ENCODE peak calls at places on chromosomes 13 and 19, in seven cellular contexts. One of them, this sample, is unnamed. For H3K4me1, the result is how much of the 10 kb centered on the place peaks cover.

GRCh38 chr13:45889582-45890243 is 38.2 kb upstream of the SIAH3 start:
- DNase-seq in CD8-positive, alpha-beta memory T cell: no peak
- DNase-seq in IMR-90: no peak
- DNase-seq in left lung: no peak
- DNase-seq in Peyer's patch: no peak
- DNase-seq in cardiac muscle cell: no peak
- DNase-seq in pancreas: no peak
- DNase-seq in this sample: no peak

GRCh38 chr13:106417467-106418110 is 117.9 kb downstream of the EFNB2 start:
- DNase-seq in CD8-positive, alpha-beta memory T cell: no peak
- DNase-seq in IMR-90: no peak
- DNase-seq in left lung: no peak
- DNase-seq in Peyer's patch: no peak
- DNase-seq in cardiac muscle cell: no peak
- DNase-seq in pancreas: no peak
- DNase-seq in this sample: no peak

GRCh38 chr19:41422456-41422855 is 4.7 kb downstream of the B3GNT8 start:
- DNase-seq in CD8-positive, alpha-beta memory T cell: no peak
- DNase-seq in IMR-90: no peak
- DNase-seq in left lung: no peak
- DNase-seq in Peyer's patch: no peak
- DNase-seq in cardiac muscle cell: no peak
- DNase-seq in pancreas: no peak
- DNase-seq in this sample: no peak

GRCh38 chr13:50969691-50970090 is 60.1 kb downstream of the RNASEH2B start:
- DNase-seq in CD8-positive, alpha-beta memory T cell: no peak
- DNase-seq in IMR-90: no peak
- DNase-seq in left lung: no peak
- DNase-seq in Peyer's patch: no peak
- DNase-seq in cardiac muscle cell: peak
- DNase-seq in pancreas: no peak
- DNase-seq in this sample: no peak

GRCh38 chr19:1270168-1270853 is 1.2 kb downstream of the CIRBP start:
- DNase-seq in CD8-positive, alpha-beta memory T cell: no peak
- DNase-seq in IMR-90: no peak
- DNase-seq in left lung: no peak
- DNase-seq in Peyer's patch: no peak
- DNase-seq in cardiac muscle cell: no peak
- DNase-seq in pancreas: no peak
- DNase-seq in this sample: no peak

GRCh38 chr13:33322474-33322827 is 36.9 kb upstream of the STARD13 start:
- DNase-seq in CD8-positive, alpha-beta memory T cell: no peak
- DNase-seq in IMR-90: peak
- DNase-seq in left lung: no peak
- DNase-seq in Peyer's patch: no peak
- DNase-seq in cardiac muscle cell: no peak
- DNase-seq in pancreas: no peak
- DNase-seq in this sample: peak

GRCh38 chr13:93758575-93758974 is 532.0 kb downstream of the GPC6 start:
- DNase-seq in CD8-positive, alpha-beta memory T cell: no peak
- DNase-seq in IMR-90: peak
- DNase-seq in left lung: no peak
- DNase-seq in Peyer's patch: no peak
- DNase-seq in cardiac muscle cell: no peak
- DNase-seq in pancreas: no peak
- DNase-seq in this sample: no peak

GRCh38 chr13:45823583-45823982 is 28.0 kb downstream of the SIAH3 start:
- DNase-seq in CD8-positive, alpha-beta memory T cell: no peak
- DNase-seq in IMR-90: no peak
- DNase-seq in left lung: no peak
- DNase-seq in Peyer's patch: no peak
- DNase-seq in cardiac muscle cell: peak
- DNase-seq in pancreas: no peak
- DNase-seq in this sample: no peak

GRCh38 chr13:41458939-41459753 is 1.8 kb downstream of the RGCC start:
- DNase-seq in CD8-positive, alpha-beta memory T cell: peak
- DNase-seq in IMR-90: peak
- DNase-seq in left lung: no peak
- DNase-seq in Peyer's patch: peak
- DNase-seq in cardiac muscle cell: peak
- DNase-seq in pancreas: peak
- DNase-seq in this sample: no peak

GRCh38 chr19:43425567-43426392 is 11.1 kb downstream of the TEX101 start:
- DNase-seq in CD8-positive, alpha-beta memory T cell: no peak
- DNase-seq in IMR-90: peak
- DNase-seq in left lung: no peak
- DNase-seq in Peyer's patch: no peak
- DNase-seq in cardiac muscle cell: peak
- DNase-seq in pancreas: peak
- DNase-seq in this sample: no peak

GRCh38 chr19:20278342-20278741 is 111.3 kb downstream of the ZNF486 start:
- DNase-seq in CD8-positive, alpha-beta memory T cell: peak
- DNase-seq in IMR-90: no peak
- DNase-seq in left lung: no peak
- DNase-seq in Peyer's patch: peak
- DNase-seq in cardiac muscle cell: no peak
- DNase-seq in pancreas: no peak
- DNase-seq in this sample: no peak

GRCh38 chr19:17327068-17327653 is 7.5 kb downstream of the ANO8 start:
- DNase-seq in CD8-positive, alpha-beta memory T cell: no peak
- DNase-seq in IMR-90: no peak
- DNase-seq in left lung: no peak
- DNase-seq in Peyer's patch: no peak
- DNase-seq in cardiac muscle cell: no peak
- DNase-seq in pancreas: no peak
- DNase-seq in this sample: no peak

GRCh38 chr19:17325133-17325532 is 9.5 kb downstream of the ANO8 start:
- DNase-seq in CD8-positive, alpha-beta memory T cell: no peak
- DNase-seq in IMR-90: no peak
- DNase-seq in left lung: no peak
- DNase-seq in Peyer's patch: no peak
- DNase-seq in cardiac muscle cell: no peak
- DNase-seq in pancreas: no peak
- DNase-seq in this sample: no peak

GRCh38 chr19:17327654-17328516 is 6.8 kb downstream of the ANO8 start:
- DNase-seq in CD8-positive, alpha-beta memory T cell: peak
- DNase-seq in IMR-90: no peak
- DNase-seq in left lung: peak
- DNase-seq in Peyer's patch: peak
- DNase-seq in cardiac muscle cell: peak
- DNase-seq in pancreas: peak
- DNase-seq in this sample: no peak

GRCh38 chr19:17325881-17326594 is 8.6 kb downstream of the ANO8 start:
- DNase-seq in CD8-positive, alpha-beta memory T cell: no peak
- DNase-seq in IMR-90: no peak
- DNase-seq in left lung: no peak
- DNase-seq in Peyer's patch: peak
- DNase-seq in cardiac muscle cell: no peak
- DNase-seq in pancreas: no peak
- DNase-seq in this sample: peak

DNA sequence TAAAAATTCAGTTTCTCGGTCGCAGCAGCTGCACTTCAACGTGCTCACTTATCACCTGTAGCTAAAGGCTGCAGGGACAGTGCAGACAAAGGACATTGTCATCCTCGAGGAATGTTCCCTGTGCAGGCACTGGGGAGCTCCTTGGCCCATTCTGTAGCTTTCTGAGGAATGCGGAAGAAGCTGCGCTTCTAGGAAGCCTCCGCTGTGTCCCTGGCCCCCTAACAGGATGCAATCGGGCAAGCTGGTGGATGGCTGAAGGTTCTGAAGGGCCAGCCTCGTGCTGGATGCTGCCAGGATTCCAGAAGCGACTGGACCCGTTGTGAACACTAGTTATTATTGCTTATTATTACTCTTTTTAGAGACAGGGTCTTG is 8.1 kb downstream of the ANO8 start:
- DNase-seq in CD8-positive, alpha-beta memory T cell: no peak
- DNase-seq in IMR-90: no peak
- DNase-seq in left lung: no peak
- DNase-seq in Peyer's patch: no peak
- DNase-seq in cardiac muscle cell: no peak
- DNase-seq in pancreas: no peak
- DNase-seq in this sample: no peak
- H3K27ac ChIP-seq in CD8-positive, alpha-beta memory T cell: no peak
- H3K27ac ChIP-seq in IMR-90: no peak
- H3K27ac ChIP-seq in left lung: no peak
- H3K27ac ChIP-seq in Peyer's patch: no peak
- H3K27ac ChIP-seq in cardiac muscle cell: no peak
- H3K27ac ChIP-seq in pancreas: no peak
- H3K27ac ChIP-seq in this sample: no peak

DNA sequence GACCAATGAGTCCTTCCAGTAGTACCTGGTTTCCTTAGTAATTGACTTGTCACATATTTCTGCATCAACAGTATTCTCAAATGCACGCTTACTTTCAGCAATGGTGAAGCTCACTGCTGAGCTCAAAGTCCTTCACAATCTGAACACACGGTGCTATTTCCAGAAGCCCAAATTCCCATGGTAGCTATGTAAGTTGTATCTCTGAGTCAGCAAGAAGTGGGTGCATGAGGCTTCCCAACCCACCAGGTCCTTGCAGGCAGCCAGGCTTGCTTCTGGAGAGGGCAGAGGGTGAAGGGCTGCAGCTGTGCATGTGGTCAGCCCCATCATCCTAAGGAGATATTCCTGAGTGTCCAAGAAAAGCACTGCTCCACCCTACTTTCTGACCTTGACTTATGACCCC is 25.7 kb downstream of the COL4A2 start:
- DNase-seq in CD8-positive, alpha-beta memory T cell: no peak
- DNase-seq in IMR-90: peak
- DNase-seq in left lung: no peak
- DNase-seq in Peyer's patch: no peak
- DNase-seq in cardiac muscle cell: no peak
- DNase-seq in pancreas: no peak
- DNase-seq in this sample: no peak
- H3K4me1 ChIP-seq in CD8-positive, alpha-beta memory T cell: under half
- H3K4me1 ChIP-seq in IMR-90: half or more
- H3K4me1 ChIP-seq in left lung: under half
- H3K4me1 ChIP-seq in Peyer's patch: under half
- H3K4me1 ChIP-seq in cardiac muscle cell: under half
- H3K4me1 ChIP-seq in pancreas: under half
- H3K4me1 ChIP-seq in this sample: under half

GRCh38 chr13:77907653-77908341 is 10.8 kb downstream of the EDNRB start:
- DNase-seq in CD8-positive, alpha-beta memory T cell: no peak
- DNase-seq in IMR-90: no peak
- DNase-seq in left lung: no peak
- DNase-seq in Peyer's patch: no peak
- DNase-seq in cardiac muscle cell: no peak
- DNase-seq in pancreas: no peak
- DNase-seq in this sample: no peak
- H3K27ac ChIP-seq in CD8-positive, alpha-beta memory T cell: no peak
- H3K27ac ChIP-seq in IMR-90: no peak
- H3K27ac ChIP-seq in left lung: no peak
- H3K27ac ChIP-seq in Peyer's patch: no peak
- H3K27ac ChIP-seq in cardiac muscle cell: no peak
- H3K27ac ChIP-seq in pancreas: no peak
- H3K27ac ChIP-seq in this sample: no peak

GRCh38 chr19:13981467-13981866 is 24.7 kb downstream of the RFX1 start:
- DNase-seq in CD8-positive, alpha-beta memory T cell: no peak
- DNase-seq in IMR-90: no peak
- DNase-seq in left lung: no peak
- DNase-seq in Peyer's patch: peak
- DNase-seq in cardiac muscle cell: no peak
- DNase-seq in pancreas: no peak
- DNase-seq in this sample: no peak

GRCh38 chr19:13981988-13982501 is 24.1 kb downstream of the RFX1 start:
- DNase-seq in CD8-positive, alpha-beta memory T cell: no peak
- DNase-seq in IMR-90: no peak
- DNase-seq in left lung: no peak
- DNase-seq in Peyer's patch: no peak
- DNase-seq in cardiac muscle cell: no peak
- DNase-seq in pancreas: no peak
- DNase-seq in this sample: no peak

GRCh38 chr19:13983213-13983889 is 22.8 kb downstream of the RFX1 start:
- DNase-seq in CD8-positive, alpha-beta memory T cell: no peak
- DNase-seq in IMR-90: no peak
- DNase-seq in left lung: no peak
- DNase-seq in Peyer's patch: peak
- DNase-seq in cardiac muscle cell: no peak
- DNase-seq in pancreas: no peak
- DNase-seq in this sample: peak

GRCh38 chr19:13984186-13984585 is 21.9 kb downstream of the RFX1 start:
- DNase-seq in CD8-positive, alpha-beta memory T cell: no peak
- DNase-seq in IMR-90: no peak
- DNase-seq in left lung: no peak
- DNase-seq in Peyer's patch: no peak
- DNase-seq in cardiac muscle cell: no peak
- DNase-seq in pancreas: no peak
- DNase-seq in this sample: no peak

DNA sequence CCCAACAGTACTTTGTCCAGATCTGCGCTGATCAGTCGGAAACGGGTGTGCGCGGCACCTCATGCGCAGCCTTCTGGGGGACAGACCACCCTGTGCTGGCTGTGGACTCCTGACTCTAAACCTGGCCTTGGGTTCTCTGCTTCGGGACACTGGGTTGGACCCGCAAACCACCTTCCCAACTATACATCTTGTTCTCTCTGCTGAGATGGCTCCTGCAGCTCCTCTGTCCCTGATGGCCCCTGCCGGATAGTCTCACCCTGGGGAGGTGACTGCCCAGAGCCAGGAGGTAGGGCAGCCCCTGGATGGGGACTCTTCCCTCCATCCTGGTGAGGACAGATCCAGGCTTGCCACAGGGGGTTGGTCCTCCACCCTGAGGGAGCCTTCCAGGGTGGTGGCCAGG is 23.3 kb downstream of the RFX1 start:
- DNase-seq in CD8-positive, alpha-beta memory T cell: no peak
- DNase-seq in IMR-90: no peak
- DNase-seq in left lung: no peak
- DNase-seq in Peyer's patch: no peak
- DNase-seq in cardiac muscle cell: no peak
- DNase-seq in pancreas: no peak
- DNase-seq in this sample: no peak
- H3K4me1 ChIP-seq in CD8-positive, alpha-beta memory T cell: half or more
- H3K4me1 ChIP-seq in IMR-90: under half
- H3K4me1 ChIP-seq in left lung: half or more
- H3K4me1 ChIP-seq in Peyer's patch: under half
- H3K4me1 ChIP-seq in cardiac muscle cell: under half
- H3K4me1 ChIP-seq in pancreas: under half
- H3K4me1 ChIP-seq in this sample: under half

DNA sequence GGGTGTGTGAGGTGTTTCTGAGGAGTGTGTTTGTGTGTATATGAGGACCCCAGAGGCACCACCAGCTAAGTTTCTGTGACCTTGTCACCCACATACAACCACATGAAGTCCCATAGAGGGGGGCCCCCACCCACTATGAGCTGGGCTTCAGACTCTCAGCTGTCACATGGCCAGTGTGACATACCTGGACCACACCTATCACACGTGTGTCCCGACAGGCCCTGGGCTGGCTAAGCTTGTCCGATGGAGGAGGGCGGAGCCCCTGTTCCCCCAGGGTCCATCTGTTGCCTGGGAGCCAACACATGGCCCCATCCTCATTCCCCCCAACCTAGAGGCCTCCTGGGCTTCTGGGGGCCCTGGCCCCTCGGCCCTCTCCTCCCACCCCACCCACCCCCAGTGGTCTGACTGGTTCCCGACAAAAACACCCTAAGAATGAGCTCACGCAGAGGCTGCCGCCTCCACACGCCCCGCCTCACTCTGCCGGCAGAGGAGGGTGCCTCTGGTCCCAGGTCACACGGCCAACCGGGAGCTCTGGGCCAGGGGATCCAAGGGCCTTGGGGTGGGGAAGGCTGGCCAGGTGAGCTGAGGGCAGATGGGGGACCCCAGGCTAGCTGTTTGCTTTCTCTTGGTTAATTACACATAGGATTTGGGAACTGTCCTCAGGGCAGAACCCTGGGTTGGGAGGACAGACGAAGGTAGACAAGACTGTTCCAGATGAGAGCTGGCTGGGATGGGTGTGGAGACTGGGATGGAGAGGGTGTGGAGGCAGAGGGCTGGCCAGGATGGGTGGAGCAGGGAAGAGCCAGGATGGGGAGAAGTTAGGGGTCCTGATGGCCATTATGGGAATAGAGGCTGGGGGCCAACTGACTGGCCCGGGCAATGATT is 4.3 kb downstream of the KLC3 start:
- DNase-seq in CD8-positive, alpha-beta memory T cell: no peak
- DNase-seq in IMR-90: no peak
- DNase-seq in left lung: no peak
- DNase-seq in Peyer's patch: no peak
- DNase-seq in cardiac muscle cell: no peak
- DNase-seq in pancreas: no peak
- DNase-seq in this sample: no peak
- H3K27ac ChIP-seq in CD8-positive, alpha-beta memory T cell: no peak
- H3K27ac ChIP-seq in IMR-90: no peak
- H3K27ac ChIP-seq in left lung: no peak
- H3K27ac ChIP-seq in Peyer's patch: no peak
- H3K27ac ChIP-seq in cardiac muscle cell: no peak
- H3K27ac ChIP-seq in pancreas: no peak
- H3K27ac ChIP-seq in this sample: no peak